ENCODE peak calls at places on chromosome 2, in six cellular contexts. J is stimulated activated CD8-positive, alpha-beta memory T cell treated with anti-CD3 and anti-CD28 coated beads, Interleukin-4, amount 100 ng/mL, for 1 hour; R is NCI-H774; D is WTC11; S is NCI-H1930; F is endodermal cell. W is an unnamed sample.

GRCh38 chr2:71614976-71615768 is 161.8 kb downstream of the DYSF start:
- DNase-seq in F (peak; percentile 36), J (no peak), R (no peak), S (no peak), D (peak; percentile 5), W (no peak)

GRCh38 chr2:239729151-239729550 is 296.0 kb downstream of the NDUFA10 start:
- DNase-seq in D (no peak), J (no peak), F (no peak), S (no peak), R (no peak), W (no peak)

GRCh38 chr2:100193334-100193733 is 50.9 kb upstream of the AFF3 start:
- DNase-seq in J (no peak), R (no peak), S (no peak), D (no peak), F (no peak), W (no peak)

GRCh38 chr2:160494243-160494642 is 636 bp upstream of the RBMS1 start:
- DNase-seq in J (no peak), R (no peak), S (no peak), D (no peak), F (peak; percentile 58), W (peak; percentile 45)

GRCh38 chr2:39608690-39609457 is 56.8 kb upstream of the TMEM178A start:
- DNase-seq in D (no peak), F (no peak), J (no peak), S (no peak), R (no peak), W (no peak)

GRCh38 chr2:168149431-168149830 is 98.0 kb downstream of the STK39 start:
- DNase-seq in F (no peak), D (no peak), J (no peak), R (no peak), S (no peak), W (no peak)

GRCh38 chr2:177187631-177188312 is 24.8 kb upstream of the HNRNPA3 start:
- DNase-seq in D (no peak), F (no peak), J (no peak), S (no peak), R (no peak), W (no peak)

GRCh38 chr2:138565251-138565598 is 63.7 kb downstream of the SPOPL start:
- DNase-seq in R (no peak), D (no peak), S (no peak), J (no peak), F (no peak), W (no peak)

GRCh38 chr2:145931836-145932352 is 1412.0 kb upstream of the ZEB2 start:
- DNase-seq in S (peak; percentile 45), J (no peak), D (no peak), R (peak; percentile 82), F (no peak), W (peak; percentile 99)

GRCh38 chr2:215931256-215931903 is 82.0 kb downstream of the MREG start:
- DNase-seq in D (peak; percentile 67), F (peak; percentile 87), S (peak; percentile 59), J (peak; percentile 13), R (peak; percentile 46), W (peak; percentile 49)

GRCh38 chr2:96502891-96503636 is 2.1 kb downstream of the NEURL3 start:
- DNase-seq in D (no peak), F (no peak), J (no peak), S (no peak), R (no peak), W (no peak)

GRCh38 chr2:231794383-231794782 is 8.1 kb downstream of the COPS7B start:
- DNase-seq in R (no peak), F (no peak), S (no peak), J (no peak), D (no peak), W (no peak)

GRCh38 chr2:43186679-43187374 is 39.6 kb downstream of the ZFP36L2 start:
- DNase-seq in F (peak; percentile 70), D (peak; percentile 45), R (no peak), J (no peak), S (no peak), W (no peak)

GRCh38 chr2:233265899-233266431 is 14.5 kb downstream of the ATG16L1 start:
- DNase-seq in D (no peak), S (no peak), R (no peak), J (no peak), F (no peak), W (no peak)

GRCh38 chr2:28340312-28341202 is 52.1 kb upstream of the FOSL2 start:
- DNase-seq in R (no peak), D (no peak), S (no peak), F (peak; percentile 74), J (no peak), W (no peak)

GRCh38 chr2:23694058-23695045 is 232.6 kb downstream of the ATAD2B start:
- DNase-seq in F (no peak), J (no peak), R (no peak), S (no peak), D (no peak), W (no peak)

GRCh38 chr2:190579945-190580866 is 45.7 kb upstream of the NEMP2 start:
- DNase-seq in F (no peak), D (no peak), R (no peak), J (no peak), S (no peak), W (no peak)

GRCh38 chr2:201420442-201421113 is 30.7 kb downstream of the TRAK2 start:
- DNase-seq in D (no peak), S (no peak), R (no peak), F (no peak), J (no peak), W (no peak)

GRCh38 chr2:18520605-18521031 is 39.8 kb downstream of the RDH14 start:
- DNase-seq in R (peak; percentile 49), F (peak; percentile 95), S (peak; percentile 10), D (peak; percentile 85), J (peak; percentile 60), W (peak; percentile 64)

GRCh38 chr2:189580267-189580661 is 322 bp downstream of the SLC40A1 start:
- DNase-seq in S (peak; percentile 39), D (peak; percentile 27), J (no peak), R (no peak), F (peak; percentile 84), W (peak; percentile 59)

GRCh38 chr2:48313036-48313877 is 216.7 kb upstream of the STON1 start:
- DNase-seq in F (no peak), D (no peak), S (no peak), R (no peak), J (no peak), W (no peak)

GRCh38 chr2:97712693-97713295 is 582 bp upstream of the ZAP70 start:
- DNase-seq in F (peak; percentile 50), D (no peak), S (no peak), J (peak; percentile 42), R (no peak), W (no peak)

GRCh38 chr2:241137276-241138190 is 11.7 kb downstream of the PASK start:
- DNase-seq in R (no peak), S (no peak), D (no peak), J (no peak), F (no peak), W (no peak)

GRCh38 chr2:65530547-65531320 is 98.3 kb upstream of the SPRED2 start:
- DNase-seq in D (no peak), J (no peak), R (no peak), S (no peak), F (no peak), W (no peak)

GRCh38 chr2:62660582-62661262 is 44.8 kb upstream of the EHBP1 start:
- DNase-seq in F (no peak), D (no peak), J (no peak), S (no peak), R (no peak), W (no peak)

GRCh38 chr2:47310801-47311560 is 92.0 kb upstream of the MSH2 start:
- DNase-seq in D (no peak), J (no peak), R (no peak), S (no peak), F (no peak), W (peak; percentile 11)